ENCODE peak calls at places on chromosomes 4 and X, in ten cellular contexts. P, T, Q, V, A, W, R, X, F and C are unnamed samples.
A peak's percentile ranks its signal among the peaks of the same experiment; 100 is the strongest.

GRCh38 chrX:45344597-45344996 is 143.9 kb upstream of the DIPK2B start:
- DNase-seq in P (no peak), T (no peak), A (peak; percentile 94), W (no peak), R (no peak), F (no peak), V (peak; percentile 64), X (no peak), Q (no peak), C (no peak)

GRCh38 chr4:108155373-108155772 is 13.4 kb downstream of the LEF1 start:
- DNase-seq in R (no peak), W (no peak), X (no peak), V (no peak), P (no peak), T (no peak), Q (peak; percentile 23), A (peak; percentile 65), F (no peak), C (no peak)

GRCh38 chr4:171308661-171309060 is 504.5 kb upstream of the GALNTL6 start:
- DNase-seq in X (no peak), Q (no peak), P (no peak), V (no peak), T (no peak), R (no peak), F (no peak), A (no peak), W (no peak), C (no peak)

GRCh38 chrX:148380614-148381561 is 119.5 kb upstream of the AFF2 start:
- DNase-seq in T (no peak), P (no peak), Q (no peak), F (no peak), A (no peak), W (no peak), R (no peak), V (no peak), X (peak; percentile 62), C (peak; percentile 37)

GRCh38 chr4:17561195-17561909 is 15.6 kb upstream of the LAP3 start:
- DNase-seq in A (peak; percentile 93), W (peak; percentile 54), F (no peak), T (peak; percentile 61), P (no peak), R (no peak), V (peak; percentile 30), X (no peak), Q (no peak), C (no peak)

GRCh38 chr4:118351851-118352827 is 664 bp downstream of the PRSS12 start:
- DNase-seq in X (peak; percentile 6), V (no peak), Q (peak; percentile 55), P (peak; percentile 56), F (peak; percentile 50), R (no peak), T (peak; percentile 12), A (peak; percentile 24), W (peak; percentile 40), C (no peak)

GRCh38 chrX:29243942-29244341 is 656.7 kb downstream of the IL1RAPL1 start:
- DNase-seq in Q (no peak), X (no peak), P (no peak), F (no peak), V (no peak), R (no peak), A (no peak), T (no peak), W (no peak), C (no peak)

GRCh38 chr4:147772459-147772969 is 40.6 kb downstream of the ARHGAP10 start:
- DNase-seq in W (peak; percentile 88), R (no peak), T (peak; percentile 84), P (no peak), V (peak; percentile 54), Q (no peak), X (no peak), F (no peak), A (peak; percentile 83), C (no peak)

GRCh38 chrX:104842646-104843045 is 276.6 kb downstream of the IL1RAPL2 start:
- DNase-seq in A (no peak), V (no peak), F (no peak), W (no peak), P (no peak), R (no peak), X (no peak), T (no peak), Q (no peak), C (no peak)

GRCh38 chrX:11591712-11592351 is 73.9 kb downstream of the ARHGAP6 start:
- DNase-seq in T (no peak), W (no peak), X (no peak), F (no peak), V (no peak), P (no peak), A (no peak), Q (no peak), R (no peak), C (no peak)